ENCODE peak calls at places on chromosomes 12 and 14, in six cellular contexts. One of them, this sample, is unnamed.
A peak's percentile ranks its signal among the peaks of the same experiment; 100 is the strongest.

GRCh38 chr14:88352299-88353097 is 29.4 kb upstream of the KCNK10 start:
- DNase-seq in endothelial cell: no peak
- DNase-seq in heart right ventricle: no peak
- DNase-seq in lower leg skin: no peak
- DNase-seq in spleen: no peak
- DNase-seq in Calu3: no peak
- DNase-seq in this sample: no peak

GRCh38 chr12:105860556-105861207 is 278.1 kb downstream of the NUAK1 start:
- DNase-seq in Calu3: peak; percentile 21
- DNase-seq in heart right ventricle: no peak
- DNase-seq in lower leg skin: no peak
- DNase-seq in spleen: no peak
- DNase-seq in endothelial cell: no peak
- DNase-seq in this sample: no peak

GRCh38 chr12:117189725-117190209 is 503 bp downstream of the FBXO21 start:
- DNase-seq in spleen: peak; percentile 89
- DNase-seq in Calu3: peak; percentile 46
- DNase-seq in endothelial cell: peak; percentile 42
- DNase-seq in lower leg skin: no peak
- DNase-seq in heart right ventricle: peak; percentile 12
- DNase-seq in this sample: peak; percentile 19

GRCh38 chr12:31119531-31120211 is 46.0 kb downstream of the DDX11 start:
- DNase-seq in endothelial cell: no peak
- DNase-seq in heart right ventricle: no peak
- DNase-seq in Calu3: no peak
- DNase-seq in lower leg skin: no peak
- DNase-seq in spleen: peak; percentile 75
- DNase-seq in this sample: no peak

GRCh38 chr12:122830517-122831214 is 4.6 kb upstream of the HIP1R start:
- DNase-seq in lower leg skin: no peak
- DNase-seq in endothelial cell: no peak
- DNase-seq in spleen: peak; percentile 30
- DNase-seq in heart right ventricle: no peak
- DNase-seq in Calu3: peak; percentile 78
- DNase-seq in this sample: no peak

GRCh38 chr14:77290705-77291104 is 19.7 kb upstream of the NGB start:
- DNase-seq in heart right ventricle: no peak
- DNase-seq in endothelial cell: no peak
- DNase-seq in Calu3: no peak
- DNase-seq in spleen: no peak
- DNase-seq in lower leg skin: no peak
- DNase-seq in this sample: no peak

GRCh38 chr12:56581418-56582145 is 48.5 kb downstream of the BAZ2A start:
- DNase-seq in Calu3: no peak
- DNase-seq in spleen: no peak
- DNase-seq in heart right ventricle: no peak
- DNase-seq in endothelial cell: no peak
- DNase-seq in lower leg skin: no peak
- DNase-seq in this sample: no peak

GRCh38 chr12:89935850-89936249 is 227.2 kb upstream of the ATP2B1 start:
- DNase-seq in Calu3: no peak
- DNase-seq in heart right ventricle: no peak
- DNase-seq in endothelial cell: no peak
- DNase-seq in spleen: no peak
- DNase-seq in lower leg skin: no peak
- DNase-seq in this sample: no peak

GRCh38 chr12:104733717-104734175 is 224.3 kb downstream of the SLC41A2 start:
- DNase-seq in endothelial cell: peak; percentile 38
- DNase-seq in heart right ventricle: no peak
- DNase-seq in lower leg skin: no peak
- DNase-seq in spleen: no peak
- DNase-seq in Calu3: peak; percentile 28
- DNase-seq in this sample: no peak

GRCh38 chr12:54262403-54262925 is 17.5 kb downstream of the CBX5 start:
- DNase-seq in heart right ventricle: no peak
- DNase-seq in lower leg skin: no peak
- DNase-seq in Calu3: no peak
- DNase-seq in endothelial cell: no peak
- DNase-seq in spleen: no peak
- DNase-seq in this sample: no peak

GRCh38 chr12:123142518-123142840 is 8.4 kb downstream of the PITPNM2 start:
- DNase-seq in endothelial cell: no peak
- DNase-seq in lower leg skin: no peak
- DNase-seq in Calu3: no peak
- DNase-seq in spleen: no peak
- DNase-seq in heart right ventricle: no peak
- DNase-seq in this sample: no peak

GRCh38 chr14:44462372-44462771 is 44.7 kb downstream of the FSCB start:
- DNase-seq in spleen: no peak
- DNase-seq in lower leg skin: no peak
- DNase-seq in endothelial cell: no peak
- DNase-seq in Calu3: no peak
- DNase-seq in heart right ventricle: no peak
- DNase-seq in this sample: no peak

GRCh38 chr14:75277796-75278421 is 719 bp upstream of the FOS start:
- DNase-seq in spleen: no peak
- DNase-seq in endothelial cell: no peak
- DNase-seq in heart right ventricle: no peak
- DNase-seq in Calu3: no peak
- DNase-seq in lower leg skin: no peak
- DNase-seq in this sample: no peak

GRCh38 chr12:79121486-79121885 is 256.9 kb downstream of the SYT1 start:
- DNase-seq in endothelial cell: peak; percentile 13
- DNase-seq in spleen: no peak
- DNase-seq in lower leg skin: no peak
- DNase-seq in heart right ventricle: no peak
- DNase-seq in Calu3: peak; percentile 14
- DNase-seq in this sample: no peak

GRCh38 chr12:131799828-131800593 is 28.2 kb upstream of the MMP17 start:
- DNase-seq in endothelial cell: no peak
- DNase-seq in spleen: no peak
- DNase-seq in Calu3: no peak
- DNase-seq in lower leg skin: no peak
- DNase-seq in heart right ventricle: no peak
- DNase-seq in this sample: no peak

GRCh38 chr12:70849265-70849960 is 71.1 kb downstream of the PTPRR start:
- DNase-seq in Calu3: no peak
- DNase-seq in spleen: no peak
- DNase-seq in lower leg skin: no peak
- DNase-seq in heart right ventricle: no peak
- DNase-seq in endothelial cell: no peak
- DNase-seq in this sample: no peak

GRCh38 chr14:75200451-75200850 is 24.0 kb upstream of the TMED10 start:
- DNase-seq in heart right ventricle: no peak
- DNase-seq in Calu3: peak; percentile 83
- DNase-seq in lower leg skin: peak; percentile 69
- DNase-seq in spleen: peak; percentile 40
- DNase-seq in endothelial cell: no peak
- DNase-seq in this sample: no peak

GRCh38 chr14:54642121-54642520 is 75.2 kb downstream of the SAMD4A start:
- DNase-seq in lower leg skin: no peak
- DNase-seq in heart right ventricle: no peak
- DNase-seq in endothelial cell: no peak
- DNase-seq in Calu3: no peak
- DNase-seq in spleen: no peak
- DNase-seq in this sample: no peak

GRCh38 chr12:93022603-93023340 is 93.7 kb upstream of the EEA1 start:
- DNase-seq in Calu3: no peak
- DNase-seq in lower leg skin: no peak
- DNase-seq in endothelial cell: no peak
- DNase-seq in spleen: no peak
- DNase-seq in heart right ventricle: no peak
- DNase-seq in this sample: no peak

GRCh38 chr14:74459289-74459946 is 33.4 kb upstream of the SYNDIG1L start:
- DNase-seq in lower leg skin: no peak
- DNase-seq in heart right ventricle: no peak
- DNase-seq in Calu3: peak; percentile 64
- DNase-seq in endothelial cell: peak; percentile 60
- DNase-seq in spleen: no peak
- DNase-seq in this sample: peak; percentile 43

GRCh38 chr12:98983647-98984046 is 338.6 kb downstream of the APAF1 start:
- DNase-seq in heart right ventricle: no peak
- DNase-seq in lower leg skin: no peak
- DNase-seq in spleen: no peak
- DNase-seq in Calu3: no peak
- DNase-seq in endothelial cell: no peak
- DNase-seq in this sample: no peak

DNA sequence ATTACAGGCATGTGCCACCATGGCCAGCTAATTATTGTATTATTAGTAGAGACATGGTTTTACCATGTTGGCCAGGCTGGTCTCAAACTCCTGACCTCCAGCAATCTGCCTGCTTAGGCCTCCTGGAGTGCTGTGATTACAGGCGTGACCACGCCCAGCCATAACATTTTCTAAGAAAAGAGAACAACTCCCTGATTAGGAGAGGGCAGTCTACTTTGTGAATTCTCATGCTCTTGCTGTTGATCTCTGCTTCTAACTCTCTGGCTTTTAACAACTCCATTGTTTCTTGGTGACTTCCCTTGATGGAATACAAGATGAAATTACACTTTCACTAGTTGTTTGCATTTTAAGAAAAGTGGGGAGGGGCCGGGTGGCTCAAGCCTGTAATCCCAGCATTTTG is 33.6 kb downstream of the SSH1 start:
- DNase-seq in heart right ventricle: no peak
- DNase-seq in spleen: peak; percentile 25
- DNase-seq in lower leg skin: no peak
- DNase-seq in endothelial cell: no peak
- DNase-seq in Calu3: no peak
- DNase-seq in this sample: no peak
- TF ChIP-seq CTCF in heart right ventricle: no peak
- TF ChIP-seq CTCF in spleen: no peak
- TF ChIP-seq CTCF in lower leg skin: no peak
- TF ChIP-seq CTCF in endothelial cell: no peak
- TF ChIP-seq CTCF in Calu3: no peak
- TF ChIP-seq CTCF in this sample: no peak

GRCh38 chr14:103127356-103127755 is 4.1 kb downstream of the TNFAIP2 start:
- DNase-seq in heart right ventricle: no peak
- DNase-seq in Calu3: no peak
- DNase-seq in lower leg skin: no peak
- DNase-seq in spleen: peak; percentile 73
- DNase-seq in endothelial cell: no peak
- DNase-seq in this sample: no peak

GRCh38 chr14:103126088-103126872 is 3.0 kb downstream of the TNFAIP2 start:
- DNase-seq in heart right ventricle: no peak
- DNase-seq in Calu3: no peak
- DNase-seq in endothelial cell: no peak
- DNase-seq in spleen: peak; percentile 78
- DNase-seq in lower leg skin: no peak
- DNase-seq in this sample: no peak

GRCh38 chr14:103125098-103126070 is 2.1 kb downstream of the TNFAIP2 start:
- DNase-seq in Calu3: no peak
- DNase-seq in endothelial cell: no peak
- DNase-seq in heart right ventricle: no peak
- DNase-seq in spleen: peak; percentile 69
- DNase-seq in lower leg skin: no peak
- DNase-seq in this sample: no peak

GRCh38 chr14:103127861-103128598 is 4.8 kb downstream of the TNFAIP2 start:
- DNase-seq in lower leg skin: no peak
- DNase-seq in heart right ventricle: no peak
- DNase-seq in Calu3: no peak
- DNase-seq in spleen: no peak
- DNase-seq in endothelial cell: no peak
- DNase-seq in this sample: no peak

DNA sequence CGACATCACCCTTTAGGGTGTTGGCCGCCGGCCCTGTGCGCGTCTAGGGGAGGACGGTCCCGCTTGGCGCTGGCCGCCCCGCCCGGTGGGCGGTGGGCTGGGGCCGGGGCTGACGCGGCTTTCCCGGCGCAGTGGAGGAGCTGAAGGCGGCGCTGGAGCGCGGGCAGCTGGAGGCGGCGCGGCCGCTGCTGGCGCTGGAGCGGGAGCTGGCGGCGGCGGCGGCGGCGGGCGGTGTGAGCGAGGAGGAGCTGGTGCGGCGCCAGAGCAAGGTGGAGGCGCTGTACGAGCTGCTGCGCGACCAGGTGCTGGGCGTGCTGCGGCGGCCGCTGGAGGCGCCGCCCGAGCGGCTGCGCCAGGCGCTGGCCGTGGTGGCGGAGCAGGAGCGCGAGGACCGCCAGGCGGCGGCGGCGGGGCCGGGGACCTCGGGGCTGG is 3.6 kb downstream of the TNFAIP2 start:
- DNase-seq in endothelial cell: peak; percentile 57
- DNase-seq in Calu3: no peak
- DNase-seq in heart right ventricle: no peak
- DNase-seq in lower leg skin: no peak
- DNase-seq in spleen: peak; percentile 71
- DNase-seq in this sample: peak; percentile 52
- TF ChIP-seq CTCF in endothelial cell: no peak
- TF ChIP-seq CTCF in Calu3: no peak
- TF ChIP-seq CTCF in heart right ventricle: no peak
- TF ChIP-seq CTCF in lower leg skin: no peak
- TF ChIP-seq CTCF in spleen: no peak
- TF ChIP-seq CTCF in this sample: peak; percentile 53

GRCh38 chr14:72600551-72601330 is 293.2 kb downstream of the DPF3 start:
- DNase-seq in heart right ventricle: no peak
- DNase-seq in Calu3: no peak
- DNase-seq in spleen: no peak
- DNase-seq in endothelial cell: no peak
- DNase-seq in lower leg skin: no peak
- DNase-seq in this sample: no peak
- TF ChIP-seq CTCF in heart right ventricle: no peak
- TF ChIP-seq CTCF in Calu3: no peak
- TF ChIP-seq CTCF in spleen: no peak
- TF ChIP-seq CTCF in endothelial cell: no peak
- TF ChIP-seq CTCF in lower leg skin: no peak
- TF ChIP-seq CTCF in this sample: no peak

GRCh38 chr14:50262865-50263264 is 31.5 kb upstream of the SOS2 start:
- DNase-seq in Calu3: no peak
- DNase-seq in lower leg skin: no peak
- DNase-seq in heart right ventricle: no peak
- DNase-seq in endothelial cell: no peak
- DNase-seq in spleen: no peak
- DNase-seq in this sample: no peak

GRCh38 chr14:50257728-50258127 is 26.4 kb upstream of the SOS2 start:
- DNase-seq in heart right ventricle: no peak
- DNase-seq in lower leg skin: no peak
- DNase-seq in endothelial cell: no peak
- DNase-seq in Calu3: no peak
- DNase-seq in spleen: no peak
- DNase-seq in this sample: no peak

GRCh38 chr14:50263321-50263720 is 31.9 kb upstream of the SOS2 start:
- DNase-seq in Calu3: no peak
- DNase-seq in heart right ventricle: no peak
- DNase-seq in spleen: no peak
- DNase-seq in lower leg skin: no peak
- DNase-seq in endothelial cell: no peak
- DNase-seq in this sample: no peak

GRCh38 chr14:50260072-50260471 is 28.7 kb upstream of the SOS2 start:
- DNase-seq in Calu3: no peak
- DNase-seq in heart right ventricle: no peak
- DNase-seq in spleen: no peak
- DNase-seq in endothelial cell: no peak
- DNase-seq in lower leg skin: no peak
- DNase-seq in this sample: no peak

DNA sequence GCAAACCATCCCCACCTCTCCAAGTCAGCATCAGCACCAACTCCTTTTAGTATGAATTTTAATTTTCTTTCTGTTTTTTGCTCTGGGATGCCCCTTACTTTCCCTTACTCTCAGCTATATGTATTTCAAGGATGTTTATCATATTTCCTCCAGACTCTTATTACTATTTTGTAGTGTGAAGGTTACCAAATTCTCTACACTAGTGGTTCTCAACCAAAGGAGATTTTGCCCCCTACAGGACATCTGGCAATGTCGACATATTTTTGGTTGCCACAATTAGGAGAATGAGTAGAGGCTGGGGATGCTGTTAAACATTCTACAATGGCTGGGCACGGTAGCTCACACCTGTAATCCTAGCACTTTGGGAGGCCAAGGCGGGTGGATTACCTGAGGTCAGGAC is 29.1 kb upstream of the SOS2 start:
- DNase-seq in spleen: no peak
- DNase-seq in Calu3: peak; percentile 12
- DNase-seq in endothelial cell: peak; percentile 16
- DNase-seq in heart right ventricle: no peak
- DNase-seq in lower leg skin: no peak
- DNase-seq in this sample: no peak
- TF ChIP-seq CTCF in spleen: peak; percentile 29
- TF ChIP-seq CTCF in Calu3: peak; percentile 37
- TF ChIP-seq CTCF in endothelial cell: peak; percentile 45
- TF ChIP-seq CTCF in heart right ventricle: peak; percentile 44
- TF ChIP-seq CTCF in lower leg skin: no peak
- TF ChIP-seq CTCF in this sample: peak; percentile 59

This sample was measured in neural crest cell.